ENCODE peak calls at places on chromosomes 4 and X, in four cellular contexts. S is fibroblast of lung, R is mesenchymal stem cell, L is small intestine. J is an unnamed sample.
A peak's percentile ranks its signal among the peaks of the same experiment; 100 is the strongest.

GRCh38 chr4:36325499-36325898 is 44.1 kb downstream of the DTHD1 start:
- DNase-seq in S (no peak), R (no peak), L (no peak), J (no peak)

GRCh38 chr4:36187723-36188333 is 56.5 kb downstream of the ARAP2 start:
- DNase-seq in S (peak; percentile 62), R (peak; percentile 34), L (peak; percentile 17), J (no peak)

GRCh38 chr4:52685316-52685715 is 26.2 kb upstream of the USP46 start:
- DNase-seq in S (no peak), R (no peak), L (no peak), J (no peak)

GRCh38 chr4:158796370-158797140 is 27.7 kb downstream of the FNIP2 start:
- DNase-seq in S (no peak), R (no peak), L (no peak), J (peak; percentile 72)

GRCh38 chrX:112631892-112632291 is 47.8 kb downstream of the LHFPL1 start:
- DNase-seq in S (no peak), R (no peak), L (no peak), J (no peak)

GRCh38 chrX:103066606-103067005 is 2.6 kb upstream of the BEX1 start:
- DNase-seq in S (peak; percentile 4), R (no peak), L (no peak), J (no peak)

GRCh38 chrX:46268429-46268828 is 276.8 kb downstream of the ZNF674 start:
- DNase-seq in S (peak; percentile 8), R (no peak), L (peak; percentile 68), J (peak; percentile 78)

GRCh38 chrX:3638280-3638873 is 75.1 kb downstream of the PRKX start:
- DNase-seq in S (peak; percentile 49), R (peak; percentile 40), L (peak; percentile 38), J (peak; percentile 92)

GRCh38 chr4:149161247-149161646 is 654.4 kb downstream of the IQCM start:
- DNase-seq in S (peak; percentile 41), R (no peak), L (no peak), J (no peak)

GRCh38 chr4:85491527-85491926 is 16.6 kb downstream of the ARHGAP24 start:
- DNase-seq in S (no peak), R (no peak), L (no peak), J (no peak)

GRCh38 chr4:10942166-10942565 is 257.6 kb upstream of the CLNK start:
- DNase-seq in S (no peak), R (no peak), L (no peak), J (no peak)

GRCh38 chr4:148327683-148328082 is 114.5 kb downstream of the NR3C2 start:
- DNase-seq in S (no peak), R (no peak), L (no peak), J (no peak)

GRCh38 chr4:98150092-98150761 is 7.0 kb upstream of the STPG2 start:
- DNase-seq in S (peak; percentile 46), R (no peak), L (no peak), J (no peak)

GRCh38 chr4:26441110-26441509 is 49.2 kb downstream of the CCKAR start:
- DNase-seq in S (peak; percentile 70), R (no peak), L (no peak), J (peak; percentile 74)

GRCh38 chr4:20351360-20352171 is 99.9 kb downstream of the SLIT2 start:
- DNase-seq in S (no peak), R (no peak), L (no peak), J (no peak)

GRCh38 chr4:110830461-110830860 is 207.6 kb upstream of the PITX2 start:
- DNase-seq in S (no peak), R (no peak), L (peak; percentile 79), J (no peak)

GRCh38 chrX:107751127-107751526 is 24.5 kb downstream of the TSC22D3 start:
- DNase-seq in S (no peak), R (no peak), L (no peak), J (no peak)

GRCh38 chr4:144582105-144582850 is 63.7 kb upstream of the HHIP start:
- DNase-seq in S (no peak), R (no peak), L (no peak), J (no peak)

GRCh38 chrX:107674480-107675364 is 46.4 kb downstream of the PRPS1 start:
- DNase-seq in S (peak; percentile 96), R (peak; percentile 97), L (peak; percentile 19), J (no peak)

GRCh38 chr4:162475221-162475620 is 311.4 kb upstream of the FSTL5 start:
- DNase-seq in S (no peak), R (peak; percentile 65), L (no peak), J (no peak)

GRCh38 chr4:47106561-47106960 is 75.2 kb downstream of the GABRB1 start:
- DNase-seq in S (peak; percentile 71), R (peak; percentile 63), L (no peak), J (no peak)

GRCh38 chrX:71989768-71990167 is 79.1 kb downstream of the NHSL2 start:
- DNase-seq in S (peak; percentile 19), R (peak; percentile 46), L (no peak), J (no peak)

GRCh38 chr4:70556856-70557255 is 35.2 kb upstream of the AMBN start:
- DNase-seq in S (no peak), R (no peak), L (no peak), J (peak; percentile 29)

GRCh38 chrX:100447563-100448397 is 37.7 kb upstream of the PCDH19 start:
- DNase-seq in S (peak; percentile 11), R (peak; percentile 28), L (peak; percentile 16), J (no peak)
- H3K4me3 ChIP-seq in S (no peak overlapping the region), R (peak overlapping the region; percentile 54), L (no peak overlapping the region), J (no peak overlapping the region)

DNA sequence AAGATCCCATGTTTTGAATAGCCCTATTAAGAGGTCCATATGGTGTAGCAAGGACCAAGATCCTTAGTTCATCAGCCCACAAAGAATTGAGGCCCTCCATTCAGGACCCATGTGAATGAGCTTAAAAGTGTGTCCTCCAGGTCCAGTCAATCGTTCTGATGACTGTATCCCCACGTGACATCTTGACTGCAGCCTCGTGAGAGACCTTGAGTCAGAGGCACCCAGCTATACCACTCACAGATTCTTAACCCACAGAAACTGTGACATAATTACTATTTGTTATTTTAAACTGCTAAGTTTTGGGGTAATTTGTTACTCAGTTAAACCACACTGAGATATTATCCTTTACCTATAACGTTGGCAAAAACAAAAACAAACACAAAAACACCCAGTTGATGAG is 62.4 kb downstream of the ZNF182 start:
- DNase-seq in S (no peak), R (no peak), L (no peak), J (no peak)
- H3K27ac ChIP-seq in S (no peak overlapping the region), R (no peak overlapping the region), L (no peak overlapping the region), J (no peak overlapping the region)

GRCh38 chrX:136292656-136293055 is 8.1 kb upstream of the ADGRG4 start:
- DNase-seq in S (no peak), R (no peak), L (no peak), J (no peak)

GRCh38 chrX:136291824-136292223 is 8.9 kb upstream of the ADGRG4 start:
- DNase-seq in S (no peak), R (no peak), L (no peak), J (no peak)

GRCh38 chrX:136295380-136295779 is 5.4 kb upstream of the ADGRG4 start:
- DNase-seq in S (no peak), R (no peak), L (no peak), J (peak; percentile 26)
- H3K4me3 ChIP-seq in S (no peak overlapping the region), R (no peak overlapping the region), L (no peak overlapping the region), J (no peak overlapping the region)

GRCh38 chrX:69151898-69152297 is 13.4 kb downstream of the PJA1 start:
- DNase-seq in S (no peak), R (no peak), L (no peak), J (peak; percentile 77)

GRCh38 chrX:69153060-69153730 is 12.1 kb downstream of the PJA1 start:
- DNase-seq in S (peak; percentile 70), R (peak; percentile 88), L (no peak), J (peak; percentile 72)

GRCh38 chrX:69149466-69150293 is 15.6 kb downstream of the PJA1 start:
- DNase-seq in S (no peak), R (no peak), L (no peak), J (peak; percentile 53)

GRCh38 chrX:69152398-69152797 is 12.9 kb downstream of the PJA1 start:
- DNase-seq in S (no peak), R (peak; percentile 62), L (peak; percentile 12), J (peak; percentile 82)

GRCh38 chrX:69150294-69150960 is 14.8 kb downstream of the PJA1 start:
- DNase-seq in S (no peak), R (no peak), L (no peak), J (peak; percentile 38)
- H3K27ac ChIP-seq in S (no peak overlapping the region), R (no peak overlapping the region), L (no peak overlapping the region), J (no peak overlapping the region)

GRCh38 chr4:140094701-140095420 is 59.1 kb downstream of the MAML3 start:
- DNase-seq in S (peak; percentile 67), R (no peak), L (no peak), J (no peak)
- H3K4me3 ChIP-seq in S (no peak overlapping the region), R (no peak overlapping the region), L (no peak overlapping the region), J (no peak overlapping the region)

GRCh38 chrX:106612403-106612789 is 618 bp downstream of the RADX start:
- DNase-seq in S (no peak), R (peak; percentile 6), L (peak; percentile 33), J (no peak)
- H3K27ac ChIP-seq in S (no peak overlapping the region), R (no peak overlapping the region), L (peak overlapping the region; percentile 1), J (no peak overlapping the region)

GRCh38 chrX:130173190-130173895 is 1.6 kb downstream of the RAB33A start:
- DNase-seq in S (peak; percentile 93), R (peak; percentile 92), L (no peak), J (peak; percentile 96)
- H3K4me3 ChIP-seq in S (peak overlapping the region; percentile 54), R (peak overlapping the region; percentile 69), L (peak overlapping the region; percentile 46), J (no peak overlapping the region)

GRCh38 chrX:21412029-21412428 is 37.8 kb downstream of the CNKSR2 start:
- DNase-seq in S (no peak), R (no peak), L (no peak), J (no peak)
- H3K27ac ChIP-seq in S (no peak overlapping the region), R (no peak overlapping the region), L (no peak overlapping the region), J (peak overlapping the region; percentile 28)

DNA sequence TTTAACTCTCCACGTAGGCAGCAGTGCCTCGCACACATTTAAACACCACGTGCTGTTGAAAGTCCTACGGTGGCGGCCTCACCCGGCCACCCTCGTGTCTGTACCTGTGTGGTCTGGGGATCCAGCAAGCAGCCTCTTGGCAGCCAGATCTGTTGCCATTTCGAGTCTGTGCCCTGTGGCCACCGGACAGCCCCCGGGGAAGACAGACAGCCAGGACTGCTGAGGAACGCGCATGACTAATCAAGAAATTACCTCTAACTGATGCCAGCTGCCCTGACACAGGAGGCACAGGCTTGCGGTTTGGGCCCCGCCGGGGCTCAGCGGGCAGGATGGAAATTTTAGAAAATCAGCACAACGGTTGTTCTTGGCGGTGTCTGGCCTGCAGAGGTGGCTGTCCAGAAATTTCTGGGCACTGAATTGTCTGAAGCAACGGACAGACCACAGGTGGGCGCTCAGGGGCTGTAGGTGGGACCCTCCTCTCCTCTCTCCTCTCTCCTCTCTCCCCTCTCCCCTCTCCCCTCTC is 15.6 kb upstream of the ASMTL start:
- DNase-seq in S (no peak), R (no peak), L (no peak), J (peak; percentile 94)
- H3K4me3 ChIP-seq in S (no peak overlapping the region), R (no peak overlapping the region), L (no peak overlapping the region), J (no peak overlapping the region)

GRCh38 chr4:112282860-112283667 is 2.6 kb downstream of the TIFA start:
- DNase-seq in S (no peak), R (no peak), L (peak; percentile 5), J (no peak)
- H3K27ac ChIP-seq in S (no peak overlapping the region), R (no peak overlapping the region), L (no peak overlapping the region), J (no peak overlapping the region)

J was measured in osteoblast.